ENCODE peak calls at places on chromosome 1, in five cellular contexts. S, P, Y, N and H are unnamed samples.
A peak's percentile ranks its signal among the peaks of the same experiment; 100 is the strongest.

GRCh38 chr1:18151436-18151835 is 43.8 kb downstream of the IGSF21 start:
- DNase-seq in N (no peak), P (no peak), Y (no peak), S (no peak), H (no peak)

GRCh38 chr1:153430561-153430960 is 14.2 kb downstream of the S100A7A start:
- DNase-seq in Y (peak; percentile 40), N (no peak), P (no peak), S (no peak), H (no peak)

GRCh38 chr1:116769050-116769449 is 14.8 kb downstream of the CD2 start:
- DNase-seq in N (no peak), P (no peak), S (no peak), Y (no peak), H (no peak)

GRCh38 chr1:34130306-34130705 is 34.7 kb downstream of the CSMD2 start:
- DNase-seq in Y (no peak), P (no peak), N (no peak), S (no peak), H (no peak)

GRCh38 chr1:55164906-55165305 is 50.3 kb downstream of the USP24 start:
- DNase-seq in P (no peak), N (no peak), Y (no peak), S (no peak), H (no peak)

GRCh38 chr1:168079761-168080160 is 57.0 kb downstream of the GPR161 start:
- DNase-seq in P (no peak), S (no peak), Y (no peak), N (no peak), H (no peak)

GRCh38 chr1:232142403-232143314 is 487.3 kb downstream of the SIPA1L2 start:
- DNase-seq in P (peak; percentile 40), Y (no peak), S (peak; percentile 86), N (no peak), H (no peak)

GRCh38 chr1:156114101-156114918 is at the start of gene LMNA:
- DNase-seq in P (peak; percentile 94), S (peak; percentile 96), Y (peak; percentile 86), N (peak; percentile 95), H (no peak)

GRCh38 chr1:159927887-159928431 is 2.7 kb upstream of the TAGLN2 start:
- DNase-seq in P (no peak), N (peak; percentile 48), S (no peak), Y (no peak), H (no peak)

DNA sequence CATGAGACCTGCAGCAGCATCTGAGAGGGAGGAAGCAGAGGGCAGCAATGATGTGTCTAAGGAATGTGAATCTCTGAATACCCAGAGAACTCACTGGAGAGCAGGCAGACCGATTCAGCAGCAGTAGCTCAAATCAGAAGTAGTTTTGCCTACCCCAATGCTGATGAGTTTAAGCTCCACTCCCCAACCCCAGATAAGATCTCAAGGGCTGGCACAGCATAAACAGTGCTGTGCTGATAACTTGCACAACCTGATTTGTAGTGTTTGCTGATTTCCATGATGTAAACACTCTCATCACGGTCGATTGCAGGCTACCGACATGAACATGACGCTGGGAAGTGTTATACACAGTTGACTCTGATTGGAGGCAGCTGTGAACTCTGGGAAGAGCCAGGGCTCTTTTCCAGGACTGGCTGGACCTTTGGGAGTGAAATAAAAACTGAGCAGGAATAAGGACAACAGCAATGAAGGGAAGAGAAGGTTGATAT is 11.2 kb upstream of the HMGCS2 start:
- DNase-seq in N (peak; percentile 63), S (peak; percentile 87), Y (no peak), P (no peak), H (no peak)
- H3K27ac ChIP-seq in N (no peak overlapping the region), S (no peak overlapping the region), Y (no peak overlapping the region), P (no peak overlapping the region), H (no peak overlapping the region)

GRCh38 chr1:245154429-245155185 is at the start of gene KIF26B:
- DNase-seq in N (peak; percentile 73), Y (peak; percentile 72), P (no peak), S (peak; percentile 48), H (no peak)
- H3K4me3 ChIP-seq in N (peak within 1 kb of the TSS; percentile 63), Y (peak within 1 kb of the TSS; percentile 45), P (peak within 1 kb of the TSS; percentile 63), S (peak within 1 kb of the TSS; percentile 56), H (peak within 1 kb of the TSS; percentile 48)

DNA sequence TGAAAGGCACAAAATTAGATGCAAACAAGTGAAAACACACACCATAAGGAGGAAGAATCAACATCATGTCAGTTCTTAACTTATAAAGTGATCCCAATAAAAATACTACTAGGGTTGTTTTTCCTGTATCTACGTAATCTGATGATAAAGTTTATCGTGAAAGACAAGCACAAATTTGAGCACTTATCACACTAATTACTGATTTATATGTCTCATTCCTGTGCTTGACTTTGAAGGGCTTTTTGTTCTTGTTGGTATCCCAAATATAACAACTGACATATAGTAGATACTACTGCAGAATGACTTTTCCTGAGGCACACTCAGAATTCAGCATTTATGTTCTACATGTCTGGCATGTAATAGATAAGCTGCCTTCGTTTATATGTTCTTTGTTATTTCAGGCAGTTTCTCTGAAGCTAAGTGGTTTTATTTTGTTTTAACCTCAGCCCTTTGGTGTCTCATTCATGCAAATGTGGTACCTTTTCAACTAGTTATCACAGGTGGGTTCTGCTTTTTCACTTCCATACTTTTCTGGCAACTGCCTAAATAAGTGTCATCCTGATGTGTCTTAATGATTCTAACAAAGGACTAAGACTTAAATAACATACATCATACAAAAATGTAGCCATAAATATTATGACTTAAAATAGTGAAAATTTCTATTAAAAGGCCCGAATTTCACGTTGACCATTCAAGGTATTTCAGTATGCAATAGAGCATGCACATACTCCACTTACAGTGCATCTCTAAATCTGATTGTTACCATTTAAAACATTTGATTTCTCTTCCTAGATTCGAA is 73.2 kb downstream of the LRRC8C start:
- DNase-seq in P (no peak), S (no peak), N (no peak), Y (no peak), H (no peak)
- H3K4me1 ChIP-seq in P (peaks cover 30% of the 10 kb centered on the region), S (no peaks in the 10 kb centered on the region), N (peaks cover 5% of the 10 kb centered on the region), Y (no peaks in the 10 kb centered on the region), H (peaks cover 4% of the 10 kb centered on the region)

GRCh38 chr1:94633051-94633450 is 91.5 kb upstream of the F3 start:
- DNase-seq in N (no peak), P (no peak), Y (no peak), S (peak; percentile 60), H (no peak)
- H3K27ac ChIP-seq in N (no peak overlapping the region), P (no peak overlapping the region), Y (no peak overlapping the region), S (peak overlapping the region; percentile 23), H (no peak overlapping the region)

DNA sequence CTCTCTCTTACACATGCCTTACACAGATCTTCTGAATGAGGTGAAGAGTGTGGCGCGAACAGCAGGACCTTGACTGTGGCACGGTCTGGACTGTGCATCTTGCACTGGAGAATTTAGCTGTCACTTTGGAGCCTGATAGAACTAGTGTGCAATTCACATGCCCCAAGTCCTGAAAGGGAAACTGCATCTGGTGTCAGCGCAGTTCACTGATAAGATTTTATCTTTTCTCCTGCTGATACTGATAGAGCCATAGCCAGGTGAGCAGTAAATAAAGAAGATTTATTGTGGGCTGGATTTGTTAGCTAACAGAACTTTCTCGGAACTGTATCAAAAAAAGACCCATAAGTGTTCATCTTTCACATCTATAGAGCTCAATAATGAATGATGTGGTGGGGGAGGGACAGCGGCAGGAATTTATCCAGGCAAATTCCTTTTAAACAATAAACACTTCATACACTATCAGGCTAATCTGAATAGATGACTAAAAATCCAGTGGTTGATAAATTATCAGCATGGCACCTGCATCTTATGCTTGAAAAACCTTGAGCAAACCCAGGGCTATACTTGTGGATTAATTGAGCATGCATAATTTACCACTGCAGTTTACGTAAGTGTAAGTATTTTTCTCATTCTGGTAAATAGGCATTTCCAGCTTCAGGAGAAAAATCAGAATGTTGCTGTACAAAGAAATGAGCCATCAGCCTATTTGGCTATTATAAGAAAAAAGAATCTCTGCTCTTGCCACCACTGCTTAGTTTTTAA is 104.1 kb downstream of the NTNG1 start:
- DNase-seq in S (no peak), Y (no peak), P (no peak), N (no peak), H (no peak)
- H3K4me3 ChIP-seq in S (no peak overlapping the region), Y (no peak overlapping the region), P (no peak overlapping the region), N (no peak overlapping the region), H (no peak overlapping the region)

GRCh38 chr1:32766328-32766972 is 50.7 kb downstream of the YARS1 start:
- DNase-seq in N (peak; percentile 43), P (no peak), S (no peak), Y (peak; percentile 63), H (no peak)

GRCh38 chr1:32765561-32766327 is 51.4 kb downstream of the YARS1 start:
- DNase-seq in S (no peak), N (no peak), Y (peak; percentile 86), P (no peak), H (no peak)

GRCh38 chr1:32767156-32767555 is 50.0 kb downstream of the YARS1 start:
- DNase-seq in S (no peak), P (no peak), Y (no peak), N (peak; percentile 25), H (no peak)

GRCh38 chr1:32768110-32768857 is 48.9 kb downstream of the YARS1 start:
- DNase-seq in P (no peak), Y (no peak), N (peak; percentile 40), S (no peak), H (no peak)

GRCh38 chr1:32767641-32768040 is 49.5 kb downstream of the YARS1 start:
- DNase-seq in S (no peak), Y (no peak), P (no peak), N (peak; percentile 55), H (no peak)
- H3K4me1 ChIP-seq in S (peaks cover 8% of the 10 kb centered on the region), Y (peaks cover 17% of the 10 kb centered on the region), P (peaks cover 9% of the 10 kb centered on the region), N (peaks cover 26% of the 10 kb centered on the region), H (peaks cover 8% of the 10 kb centered on the region)

DNA sequence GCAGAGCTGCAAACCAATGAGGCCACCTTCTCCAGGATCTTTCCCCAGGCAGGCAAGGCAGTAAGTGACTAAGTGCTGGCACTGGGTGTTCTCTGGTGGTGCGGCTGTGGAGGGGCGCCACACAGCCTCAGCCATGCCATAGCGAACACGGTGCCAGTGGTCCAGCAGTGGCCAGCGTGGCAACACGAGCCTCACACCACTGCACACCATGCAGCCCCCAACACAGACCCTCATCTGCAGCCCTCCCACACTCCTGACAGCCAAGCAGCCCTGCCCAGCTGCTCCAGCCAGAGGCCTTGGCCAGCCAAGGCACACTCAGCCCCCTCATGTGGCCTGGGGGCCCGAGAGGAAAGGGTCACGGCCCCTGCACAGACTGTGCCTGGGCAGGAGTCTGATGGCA is 3.0 kb downstream of the INTS11 start:
- DNase-seq in P (no peak), S (no peak), Y (no peak), N (no peak), H (no peak)
- H3K27ac ChIP-seq in P (no peak overlapping the region), S (no peak overlapping the region), Y (no peak overlapping the region), N (no peak overlapping the region), H (no peak overlapping the region)